ENCODE peak calls at places on chromosomes 16 and 17, in four cellular contexts. A, Y, M and P are unnamed samples.

GRCh38 chr16:75267631-75268264 is 16.3 kb upstream of the BCAR1 start:
- DNase-seq in A (no peak), Y (peak), M (no peak), P (no peak)

GRCh38 chr17:4073983-4074830 is 68.6 kb downstream of the ZZEF1 start:
- DNase-seq in A (no peak), Y (no peak), M (peak), P (no peak)

GRCh38 chr17:3545151-3545550 is 12.5 kb downstream of the TRPV3 start:
- DNase-seq in A (no peak), Y (no peak), M (no peak), P (no peak)

GRCh38 chr16:50395763-50396710 is 27.2 kb upstream of the BRD7 start:
- DNase-seq in A (no peak), Y (no peak), M (peak), P (no peak)

GRCh38 chr17:1150863-1151685 is 28.7 kb downstream of the ABR start:
- DNase-seq in A (no peak), Y (no peak), M (no peak), P (peak)

GRCh38 chr16:4689864-4690704 is 3.3 kb upstream of the NUDT16L1 start:
- DNase-seq in A (no peak), Y (no peak), M (no peak), P (no peak)

GRCh38 chr17:42428141-42428944 is 5.3 kb upstream of the CAVIN1 start:
- DNase-seq in A (no peak), Y (peak), M (peak), P (peak)

GRCh38 chr16:81779540-81780320 is 639 bp downstream of the PLCG2 start:
- DNase-seq in A (no peak), Y (no peak), M (peak), P (no peak)

GRCh38 chr16:22144520-22144919 is 17.8 kb upstream of the SDR42E2 start:
- DNase-seq in A (no peak), Y (no peak), M (no peak), P (no peak)

GRCh38 chr17:48720263-48721008 is 1.9 kb downstream of the PRAC1 start:
- DNase-seq in A (no peak), Y (no peak), M (no peak), P (no peak)

GRCh38 chr17:45687594-45687993 is 96.5 kb upstream of the CRHR1 start:
- DNase-seq in A (no peak), Y (no peak), M (no peak), P (no peak)